ENCODE peak calls at places on chromosomes 6 and 20, in five cellular contexts. E, S, R, Y and F are unnamed samples.

GRCh38 chr20:54082100-54082499 is 11.7 kb upstream of the BCAS1 start:
- DNase-seq in E (no peak), S (no peak), R (no peak), Y (no peak), F (no peak)

GRCh38 chr6:156901309-156902019 is 124.3 kb downstream of the ARID1B start:
- DNase-seq in S (no peak), E (no peak), R (no peak), Y (no peak), F (no peak)

GRCh38 chr20:9287826-9288225 is 218.9 kb downstream of the PLCB4 start:
- DNase-seq in Y (no peak), R (no peak), E (no peak), S (no peak), F (no peak)

GRCh38 chr20:24998121-24998520 is 5.6 kb upstream of the APMAP start:
- DNase-seq in S (peak), R (no peak), Y (no peak), E (no peak), F (no peak)

GRCh38 chr20:35409542-35409941 is 2.2 kb downstream of the UQCC1 start:
- DNase-seq in R (no peak), E (no peak), S (no peak), Y (no peak), F (no peak)

GRCh38 chr6:167653561-167653960 is 173.2 kb upstream of the AFDN start:
- DNase-seq in Y (no peak), S (no peak), E (no peak), R (no peak), F (no peak)

GRCh38 chr6:41801380-41801779 is 13.9 kb downstream of the TOMM6 start:
- DNase-seq in R (no peak), Y (no peak), S (no peak), E (no peak), F (no peak)

GRCh38 chr6:167350731-167351655 is 26.1 kb downstream of the TTLL2 start:
- DNase-seq in R (peak), E (peak), Y (peak), S (peak), F (peak)

GRCh38 chr6:132712366-132712765 is 1.5 kb downstream of the VNN1 start:
- DNase-seq in E (no peak), S (no peak), R (peak), Y (no peak), F (no peak)

GRCh38 chr6:68701159-68701558 is 66.1 kb downstream of the ADGRB3 start:
- DNase-seq in R (no peak), S (no peak), E (no peak), Y (no peak), F (no peak)

GRCh38 chr20:43492101-43492500 is 15.4 kb upstream of the L3MBTL1 start:
- DNase-seq in Y (no peak), R (peak), E (no peak), S (no peak), F (no peak)

GRCh38 chr20:63080811-63081210 is 74.0 kb upstream of the BHLHE23 start:
- DNase-seq in R (no peak), E (no peak), S (no peak), Y (no peak), F (no peak)

GRCh38 chr20:39876974-39877615 is 811.9 kb downstream of the MAFB start:
- DNase-seq in Y (no peak), R (no peak), E (no peak), S (no peak), F (no peak)

GRCh38 chr6:168433898-168434297 is 7.1 kb upstream of the SMOC2 start:
- DNase-seq in Y (no peak), S (no peak), E (no peak), R (no peak), F (no peak)

GRCh38 chr6:170209354-170210025 is 81.4 kb downstream of the DLL1 start:
- DNase-seq in Y (no peak), R (no peak), E (no peak), S (no peak), F (peak)

GRCh38 chr20:41408131-41408789 is 41.6 kb upstream of the EMILIN3 start:
- DNase-seq in S (no peak), E (no peak), R (no peak), Y (no peak), F (no peak)

GRCh38 chr20:17828598-17829144 is 128.9 kb downstream of the BANF2 start:
- DNase-seq in R (no peak), Y (no peak), S (no peak), E (no peak), F (no peak)

GRCh38 chr20:50144362-50144761 is 9.2 kb downstream of the PEDS1 start:
- DNase-seq in Y (no peak), E (no peak), R (peak), S (peak), F (no peak)

GRCh38 chr6:5511924-5512323 is 250.6 kb downstream of the FARS2 start:
- DNase-seq in S (no peak), E (no peak), Y (no peak), R (no peak), F (no peak)

GRCh38 chr6:43772571-43773049 is 2.6 kb downstream of the VEGFA start:
- DNase-seq in Y (no peak), E (no peak), S (peak), R (no peak), F (no peak)
- H3K4me3 ChIP-seq in Y (peak), E (peak), S (peak), R (peak), F (peak)

DNA sequence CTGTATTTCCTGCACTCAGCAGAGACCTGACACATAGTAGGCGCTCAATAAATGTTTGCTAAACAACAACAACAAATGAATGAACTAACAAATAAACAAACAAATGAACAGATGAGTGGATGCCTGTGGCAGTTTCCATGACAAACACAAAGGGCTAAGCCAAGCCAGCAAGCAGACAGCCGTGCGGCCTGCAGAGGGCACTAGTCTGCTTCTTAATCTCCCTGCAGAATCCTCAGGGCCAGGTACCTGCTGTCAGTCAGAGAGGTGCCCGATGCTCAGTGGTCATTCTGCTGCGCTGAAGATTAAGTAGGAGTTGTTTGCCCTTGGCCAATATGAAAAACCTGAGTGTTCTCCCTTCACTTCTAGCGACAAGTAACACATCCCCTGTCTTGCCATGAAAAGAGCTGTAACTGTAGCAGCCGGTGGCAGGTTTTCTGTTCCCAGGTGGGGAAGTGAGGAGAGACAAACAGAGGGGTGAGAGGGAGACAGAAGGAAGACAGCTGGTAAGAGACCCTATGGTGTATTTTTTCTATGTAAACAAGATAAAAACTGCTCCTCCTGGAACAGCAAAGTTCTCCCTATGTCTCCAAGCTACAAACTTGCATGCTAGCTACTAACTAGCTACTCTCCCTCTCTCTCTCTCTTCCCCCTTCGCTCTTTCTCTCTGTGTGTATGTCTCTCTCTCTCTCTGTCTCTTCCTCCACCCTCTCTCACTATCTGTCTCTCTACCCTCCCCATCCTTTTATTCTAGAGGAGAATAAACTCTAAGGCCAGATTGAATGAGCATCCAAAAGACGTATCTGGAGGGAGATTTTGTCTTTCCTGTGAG is at the start of gene MC3R:
- DNase-seq in E (no peak), R (peak), S (no peak), Y (no peak), F (peak)
- TF ChIP-seq CTCF in E (peak), R (peak), S (peak), Y (peak), F (peak)

DNA sequence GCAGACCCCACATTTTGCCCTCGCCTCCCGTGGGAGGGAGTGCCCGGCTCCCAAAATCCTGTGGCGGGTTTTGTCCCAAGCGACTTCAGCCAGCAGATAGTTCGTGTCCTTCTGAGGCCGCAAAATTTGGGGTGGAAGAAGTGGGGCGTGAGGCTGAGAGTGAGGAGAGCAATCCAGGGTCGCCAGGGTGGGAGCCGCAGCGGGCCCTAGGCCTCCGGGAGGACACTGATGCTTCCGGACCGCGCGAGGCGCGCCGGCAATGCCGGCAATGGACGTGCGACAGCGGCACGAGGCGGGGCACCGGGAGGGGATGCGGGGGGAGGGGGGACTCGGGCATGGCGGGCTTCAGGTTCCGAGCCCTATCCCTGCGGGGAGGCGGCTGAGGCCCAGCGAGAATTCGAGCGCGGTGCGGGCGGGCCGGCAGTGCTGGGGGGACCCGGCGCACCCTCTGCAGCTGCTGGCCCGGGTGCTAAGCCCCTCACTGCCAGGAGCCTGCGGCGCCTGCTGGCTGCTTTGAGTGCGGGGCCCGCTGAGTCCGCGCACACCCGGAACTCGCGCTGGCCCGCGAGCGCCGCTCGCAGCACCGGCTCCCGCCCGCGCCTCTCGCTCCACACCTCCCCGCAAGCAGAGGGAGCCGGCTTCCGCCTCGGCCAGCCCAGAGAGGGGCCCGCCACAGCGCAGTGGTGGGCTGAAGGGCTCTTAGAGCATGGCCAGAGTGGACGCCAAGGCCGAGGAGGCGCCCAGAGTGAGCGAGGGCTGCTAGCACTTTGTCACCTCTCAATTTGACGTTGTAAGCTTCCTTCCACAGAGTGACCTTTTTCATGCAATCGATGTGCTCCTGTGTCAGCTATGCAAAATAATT is 143.8 kb downstream of the LPA start:
- DNase-seq in E (peak), Y (no peak), S (peak), R (peak), F (peak)
- H3K27ac ChIP-seq in E (peak), Y (peak), S (peak), R (no peak), F (peak)

DNA sequence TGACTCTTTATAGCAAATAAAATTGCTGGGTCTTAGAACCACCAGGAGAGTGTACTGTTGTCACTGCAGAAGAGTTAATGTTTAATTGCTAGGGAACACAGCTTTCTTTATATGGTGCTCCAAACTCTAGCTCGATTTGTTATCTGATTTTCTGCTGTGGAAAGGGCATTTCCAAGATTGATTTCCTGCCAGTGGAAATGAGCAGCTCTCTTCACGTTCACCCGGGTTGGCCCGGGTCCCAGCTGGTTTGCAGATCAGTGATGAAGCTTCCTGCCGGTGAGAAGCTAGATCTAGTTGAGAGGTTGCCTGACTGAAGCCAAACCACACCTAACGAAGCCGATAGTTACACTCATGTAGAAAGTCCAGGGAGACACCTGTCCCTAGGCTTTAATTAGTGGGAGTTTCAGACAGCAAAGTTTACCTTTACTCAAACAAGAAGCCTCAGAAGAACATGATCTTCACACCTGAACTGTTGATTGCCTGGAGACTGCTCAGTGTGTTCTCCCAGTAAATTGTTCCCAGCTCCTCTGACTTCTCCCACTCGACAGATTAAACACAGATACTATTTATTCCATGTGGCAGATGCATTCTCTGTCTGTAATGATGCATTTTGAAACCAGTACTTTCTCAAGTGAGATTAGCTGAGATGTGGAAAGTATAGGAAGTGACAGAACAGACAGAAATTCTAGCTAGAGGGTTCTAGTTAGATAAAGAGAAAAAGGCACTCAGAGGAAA is 27.8 kb downstream of the PAQR8 start:
- DNase-seq in Y (no peak), R (peak), S (peak), E (peak), F (peak)
- H3K4me3 ChIP-seq in Y (no peak), R (no peak), S (no peak), E (no peak), F (no peak)

GRCh38 chr20:45294003-45294368 is 12.7 kb upstream of the RBPJL start:
- DNase-seq in E (no peak), R (no peak), Y (no peak), S (no peak), F (no peak)
- TF ChIP-seq CTCF in E (peak), R (no peak), Y (no peak), S (no peak), F (no peak)

GRCh38 chr20:58046311-58046710 is 182.1 kb downstream of the ANKRD60 start:
- DNase-seq in S (no peak), E (no peak), R (no peak), Y (no peak), F (no peak)
- H3K27ac ChIP-seq in S (no peak), E (no peak), R (no peak), Y (no peak), F (no peak)